ENCODE peak calls at places on chromosomes 1 and 21, in eight cellular contexts. B, X, M, Q, Z, H, U and E are unnamed samples.

GRCh38 chr1:206935491-206936067 is 10.7 kb downstream of the PIGR start:
- DNase-seq in Q (peak; percentile 68), B (no peak), X (no peak), H (no peak), U (peak; percentile 1), M (peak; percentile 57), Z (peak; percentile 75), E (no peak)

GRCh38 chr1:177770096-177770495 is 199.8 kb downstream of the SEC16B start:
- DNase-seq in U (no peak), Q (no peak), M (no peak), H (no peak), Z (no peak), B (no peak), X (no peak), E (no peak)

GRCh38 chr1:116943438-116943837 is 33.7 kb downstream of the PTGFRN start:
- DNase-seq in U (peak; percentile 9), H (no peak), Z (no peak), B (no peak), X (peak; percentile 9), Q (no peak), M (no peak), E (no peak)

GRCh38 chr1:211259596-211260126 is 495 bp downstream of the RCOR3 start:
- DNase-seq in M (peak; percentile 87), Q (peak; percentile 68), Z (peak; percentile 68), U (no peak), H (no peak), B (peak; percentile 53), X (no peak), E (no peak)

GRCh38 chr1:220922951-220923350 is 43.7 kb downstream of the HLX start:
- DNase-seq in H (no peak), M (no peak), U (no peak), Z (no peak), Q (no peak), X (no peak), B (no peak), E (no peak)

GRCh38 chr1:48026275-48026674 is 29.1 kb upstream of the TRABD2B start:
- DNase-seq in X (no peak), M (no peak), Z (no peak), H (peak; percentile 16), Q (peak; percentile 70), U (no peak), B (peak; percentile 8), E (peak; percentile 62)

GRCh38 chr1:11620924-11621323 is 33.3 kb downstream of the FBXO2 start:
- DNase-seq in X (no peak), M (no peak), B (no peak), Q (no peak), U (no peak), H (no peak), Z (no peak), E (no peak)

GRCh38 chr1:218361298-218362065 is 16.3 kb downstream of the TGFB2 start:
- DNase-seq in Z (no peak), U (no peak), H (peak; percentile 51), Q (peak; percentile 76), M (no peak), B (peak; percentile 62), X (no peak), E (no peak)

GRCh38 chr1:10424034-10424433 is 6.2 kb upstream of the CENPS start:
- DNase-seq in B (peak; percentile 68), H (peak; percentile 6), M (no peak), X (no peak), Q (peak; percentile 61), Z (no peak), U (no peak), E (no peak)

GRCh38 chr21:32456497-32456918 is 44.0 kb downstream of the EVA1C start:
- DNase-seq in B (peak; percentile 48), U (peak; percentile 52), Q (peak; percentile 72), X (no peak), M (no peak), H (peak; percentile 77), Z (no peak), E (peak; percentile 81)

GRCh38 chr1:222844108-222844779 is 29.4 kb downstream of the DISP1 start:
- DNase-seq in M (no peak), H (peak; percentile 30), Z (no peak), Q (peak; percentile 23), B (peak; percentile 11), U (no peak), X (no peak), E (peak; percentile 13)

GRCh38 chr1:221620437-221621384 is 121.2 kb downstream of the DUSP10 start:
- DNase-seq in M (no peak), Z (no peak), U (no peak), B (peak; percentile 39), H (peak; percentile 42), X (no peak), Q (peak; percentile 8), E (no peak)

GRCh38 chr1:75539230-75540116 is 71.4 kb downstream of the SLC44A5 start:
- DNase-seq in B (no peak), H (peak; percentile 91), M (no peak), Z (no peak), Q (peak; percentile 63), X (no peak), U (no peak), E (peak; percentile 72)

GRCh38 chr1:236518343-236518742 is 5.4 kb upstream of the LGALS8 start:
- DNase-seq in H (peak; percentile 7), Q (peak; percentile 56), Z (no peak), X (no peak), U (no peak), M (no peak), B (no peak), E (no peak)

GRCh38 chr1:36436820-36437219 is 13.4 kb downstream of the OSCP1 start:
- DNase-seq in X (no peak), Q (no peak), U (no peak), M (no peak), B (no peak), H (peak; percentile 71), Z (no peak), E (no peak)

GRCh38 chr1:111442457-111442856 is 6.6 kb downstream of the WDR77 start:
- DNase-seq in Q (no peak), U (no peak), H (no peak), Z (no peak), B (no peak), M (no peak), X (no peak), E (no peak)

GRCh38 chr1:111436726-111437125 is 9.2 kb upstream of the OVGP1 start:
- DNase-seq in Q (no peak), B (peak; percentile 24), U (no peak), H (peak; percentile 56), X (no peak), M (no peak), Z (no peak), E (no peak)

GRCh38 chr1:111444031-111444430 is 5.0 kb downstream of the WDR77 start:
- DNase-seq in Q (no peak), B (no peak), H (no peak), X (no peak), U (no peak), Z (no peak), M (no peak), E (no peak)

GRCh38 chr1:111441573-111442192 is 7.4 kb downstream of the WDR77 start:
- DNase-seq in H (peak; percentile 4), Z (peak; percentile 37), M (peak; percentile 67), B (peak; percentile 9), U (no peak), X (no peak), Q (peak; percentile 34), E (no peak)

DNA sequence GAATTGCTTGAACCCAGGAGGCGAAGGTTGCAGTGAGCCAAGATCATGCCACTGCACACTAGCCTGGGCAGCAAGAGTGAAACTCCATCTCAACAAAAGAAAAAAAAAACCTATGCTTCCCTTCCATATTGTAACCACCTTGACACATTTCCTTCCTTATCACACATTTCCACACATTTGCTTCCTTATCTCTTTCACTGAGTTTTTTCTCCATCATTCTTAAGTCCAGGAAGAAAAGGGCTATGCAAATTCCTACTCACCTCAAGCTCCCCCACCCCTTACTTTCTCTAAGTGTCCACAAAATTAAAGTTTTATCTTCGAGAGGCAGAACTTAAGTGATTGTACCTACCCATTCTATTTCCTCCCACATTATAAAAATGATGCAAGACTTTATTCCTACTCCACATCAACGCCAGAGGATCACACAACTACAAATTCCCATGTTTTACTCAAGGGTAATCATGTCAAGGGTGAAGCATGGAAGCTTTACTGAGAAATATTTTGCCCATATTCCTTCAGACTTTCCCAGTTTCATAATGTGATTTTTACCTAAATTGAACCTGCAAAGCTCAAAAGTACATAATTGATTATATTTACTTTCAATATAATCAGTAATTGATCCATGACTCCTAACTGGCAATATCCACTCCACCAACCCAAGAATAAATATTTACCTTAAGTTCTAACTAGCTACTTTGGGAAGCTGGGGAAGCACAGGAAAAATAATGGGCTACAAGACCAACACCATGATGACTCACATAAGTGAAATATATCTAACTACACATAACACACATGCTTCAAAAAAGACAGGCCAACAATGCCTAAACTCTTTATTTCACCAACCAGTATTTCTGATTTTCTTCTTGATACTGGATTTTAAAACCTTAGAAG is 9.3 kb downstream of the WDR77 start:
- DNase-seq in M (no peak), B (no peak), X (no peak), Q (no peak), Z (no peak), H (no peak), U (no peak), E (no peak)
- TF ChIP-seq CTCF in M (no peak), B (no peak), X (no peak), Q (no peak), Z (no peak), H (no peak), U (no peak), E (no peak)

DNA sequence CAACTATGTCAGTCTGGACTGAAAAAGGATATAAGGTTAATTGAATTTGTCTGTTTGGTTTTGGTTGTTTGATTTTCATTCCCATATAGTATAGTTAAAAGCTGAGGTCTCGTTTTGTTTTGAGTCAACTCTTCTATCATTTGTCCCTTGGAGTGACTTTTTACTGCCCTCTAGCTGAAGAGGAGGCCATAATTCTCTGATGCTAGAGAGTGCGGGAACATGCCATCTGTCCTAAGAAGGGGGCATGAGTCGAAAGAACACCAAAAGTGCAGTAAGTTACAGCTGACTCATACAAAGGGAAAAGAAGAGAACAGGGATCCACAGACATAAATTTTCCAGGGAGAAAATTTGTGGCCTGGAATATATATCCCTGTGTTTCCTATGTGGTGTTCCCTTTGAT is 4.1 kb downstream of the KRTAP21-3 start:
- DNase-seq in U (no peak), M (no peak), Q (no peak), Z (no peak), X (no peak), H (no peak), B (no peak), E (no peak)
- TF ChIP-seq CTCF in U (no peak), M (no peak), Q (no peak), Z (no peak), X (no peak), H (no peak), B (no peak), E (no peak)

GRCh38 chr1:111732718-111733117 is 6.5 kb downstream of the INKA2 start:
- DNase-seq in B (no peak), Q (no peak), Z (no peak), M (no peak), U (no peak), H (no peak), X (peak; percentile 42), E (no peak)
- TF ChIP-seq CTCF in B (no peak), Q (no peak), Z (no peak), M (no peak), U (no peak), H (no peak), X (no peak), E (no peak)

DNA sequence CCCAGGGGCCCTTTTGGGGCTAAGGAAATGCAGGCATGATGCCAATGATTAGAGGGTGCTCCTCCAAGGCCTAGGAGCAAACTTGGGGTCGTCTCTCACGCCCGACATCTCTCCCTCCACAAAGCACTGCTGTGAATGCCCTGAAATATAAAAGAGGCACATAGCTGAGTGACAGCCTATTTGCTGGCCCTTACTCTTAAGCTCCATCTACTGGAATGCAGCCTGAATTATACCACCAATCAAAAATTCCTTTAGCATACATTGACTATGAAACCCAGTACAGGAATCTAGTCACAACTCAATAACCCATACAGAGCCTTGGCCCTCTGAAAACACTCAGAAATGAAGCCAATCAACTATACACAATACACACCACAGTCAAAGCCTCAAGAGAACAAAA is 105.5 kb downstream of the LRIG2 start:
- DNase-seq in U (no peak), B (no peak), M (no peak), Z (no peak), X (no peak), H (peak; percentile 12), Q (peak; percentile 39), E (no peak)
- TF ChIP-seq CTCF in U (peak; percentile 49), B (no peak), M (peak; percentile 15), Z (no peak), X (no peak), H (peak; percentile 6), Q (peak; percentile 30), E (peak; percentile 50)